ENCODE peak calls at places on chromosome 6, in nine cellular contexts. One of them, this sample, is unnamed.

GRCh38 chr6:117908246-117909107 is 1.4 kb downstream of the SLC35F1 start:
- DNase-seq in PC-3: no peak
- DNase-seq in IMR-90: no peak
- DNase-seq in GM12865: no peak
- DNase-seq in endothelial cell: peak; percentile 12
- DNase-seq in left lung: peak; percentile 73
- DNase-seq in tibial nerve: no peak
- DNase-seq in psoas muscle: no peak
- DNase-seq in cardiac fibroblast: no peak
- DNase-seq in this sample: no peak

GRCh38 chr6:124255296-124255695 is 451.6 kb downstream of the NKAIN2 start:
- DNase-seq in PC-3: no peak
- DNase-seq in IMR-90: no peak
- DNase-seq in GM12865: no peak
- DNase-seq in endothelial cell: no peak
- DNase-seq in left lung: no peak
- DNase-seq in tibial nerve: no peak
- DNase-seq in psoas muscle: no peak
- DNase-seq in cardiac fibroblast: no peak
- DNase-seq in this sample: no peak

GRCh38 chr6:36297511-36297910 is 27.7 kb downstream of the PNPLA1 start:
- DNase-seq in PC-3: no peak
- DNase-seq in IMR-90: no peak
- DNase-seq in GM12865: no peak
- DNase-seq in endothelial cell: no peak
- DNase-seq in left lung: no peak
- DNase-seq in tibial nerve: no peak
- DNase-seq in psoas muscle: no peak
- DNase-seq in cardiac fibroblast: no peak
- DNase-seq in this sample: no peak

GRCh38 chr6:43628392-43629103 is 516 bp downstream of the GTPBP2 start:
- DNase-seq in PC-3: peak; percentile 20
- DNase-seq in IMR-90: peak; percentile 34
- DNase-seq in GM12865: peak; percentile 69
- DNase-seq in endothelial cell: peak; percentile 41
- DNase-seq in left lung: no peak
- DNase-seq in tibial nerve: no peak
- DNase-seq in psoas muscle: no peak
- DNase-seq in cardiac fibroblast: peak; percentile 49
- DNase-seq in this sample: peak; percentile 74

GRCh38 chr6:290111-290932 is 2.0 kb upstream of the DUSP22 start:
- DNase-seq in PC-3: no peak
- DNase-seq in IMR-90: no peak
- DNase-seq in GM12865: peak; percentile 74
- DNase-seq in endothelial cell: no peak
- DNase-seq in left lung: no peak
- DNase-seq in tibial nerve: no peak
- DNase-seq in psoas muscle: no peak
- DNase-seq in cardiac fibroblast: no peak
- DNase-seq in this sample: no peak

GRCh38 chr6:299050-299980 is 7.0 kb downstream of the DUSP22 start:
- DNase-seq in PC-3: no peak
- DNase-seq in IMR-90: peak; percentile 40
- DNase-seq in GM12865: no peak
- DNase-seq in endothelial cell: no peak
- DNase-seq in left lung: peak; percentile 85
- DNase-seq in tibial nerve: no peak
- DNase-seq in psoas muscle: no peak
- DNase-seq in cardiac fibroblast: peak; percentile 16
- DNase-seq in this sample: no peak

GRCh38 chr6:41505084-41506049 is 40.8 kb upstream of the FOXP4 start:
- DNase-seq in PC-3: peak; percentile 27
- DNase-seq in IMR-90: peak; percentile 88
- DNase-seq in GM12865: peak; percentile 82
- DNase-seq in endothelial cell: peak; percentile 27
- DNase-seq in left lung: peak; percentile 81
- DNase-seq in tibial nerve: peak; percentile 56
- DNase-seq in psoas muscle: peak; percentile 78
- DNase-seq in cardiac fibroblast: peak; percentile 77
- DNase-seq in this sample: peak; percentile 44

GRCh38 chr6:141105481-141105880 is 1027.2 kb upstream of the GJE1 start:
- DNase-seq in PC-3: no peak
- DNase-seq in IMR-90: peak; percentile 50
- DNase-seq in GM12865: no peak
- DNase-seq in endothelial cell: no peak
- DNase-seq in left lung: no peak
- DNase-seq in tibial nerve: no peak
- DNase-seq in psoas muscle: no peak
- DNase-seq in cardiac fibroblast: peak; percentile 62
- DNase-seq in this sample: no peak

GRCh38 chr6:16570221-16570553 is 191.1 kb downstream of the ATXN1 start:
- DNase-seq in PC-3: no peak
- DNase-seq in IMR-90: no peak
- DNase-seq in GM12865: no peak
- DNase-seq in endothelial cell: no peak
- DNase-seq in left lung: no peak
- DNase-seq in tibial nerve: no peak
- DNase-seq in psoas muscle: no peak
- DNase-seq in cardiac fibroblast: no peak
- DNase-seq in this sample: no peak

GRCh38 chr6:17200395-17200794 is 80.8 kb upstream of the RBM24 start:
- DNase-seq in PC-3: no peak
- DNase-seq in IMR-90: no peak
- DNase-seq in GM12865: no peak
- DNase-seq in endothelial cell: peak; percentile 34
- DNase-seq in left lung: no peak
- DNase-seq in tibial nerve: no peak
- DNase-seq in psoas muscle: no peak
- DNase-seq in cardiac fibroblast: no peak
- DNase-seq in this sample: no peak

GRCh38 chr6:166454692-166455515 is 72.2 kb upstream of the MPC1 start:
- DNase-seq in PC-3: no peak
- DNase-seq in IMR-90: no peak
- DNase-seq in GM12865: no peak
- DNase-seq in endothelial cell: no peak
- DNase-seq in left lung: no peak
- DNase-seq in tibial nerve: no peak
- DNase-seq in psoas muscle: no peak
- DNase-seq in cardiac fibroblast: no peak
- DNase-seq in this sample: no peak

GRCh38 chr6:44119704-44120262 is 7.5 kb downstream of the MRPL14 start:
- DNase-seq in PC-3: peak; percentile 22
- DNase-seq in IMR-90: no peak
- DNase-seq in GM12865: no peak
- DNase-seq in endothelial cell: no peak
- DNase-seq in left lung: no peak
- DNase-seq in tibial nerve: no peak
- DNase-seq in psoas muscle: no peak
- DNase-seq in cardiac fibroblast: peak; percentile 44
- DNase-seq in this sample: no peak

GRCh38 chr6:143157146-143157545 is 96.5 kb downstream of the AIG1 start:
- DNase-seq in PC-3: peak; percentile 13
- DNase-seq in IMR-90: no peak
- DNase-seq in GM12865: no peak
- DNase-seq in endothelial cell: no peak
- DNase-seq in left lung: no peak
- DNase-seq in tibial nerve: no peak
- DNase-seq in psoas muscle: no peak
- DNase-seq in cardiac fibroblast: no peak
- DNase-seq in this sample: no peak

GRCh38 chr6:12851123-12851695 is 134.6 kb downstream of the PHACTR1 start:
- DNase-seq in PC-3: no peak
- DNase-seq in IMR-90: no peak
- DNase-seq in GM12865: no peak
- DNase-seq in endothelial cell: no peak
- DNase-seq in left lung: no peak
- DNase-seq in tibial nerve: no peak
- DNase-seq in psoas muscle: no peak
- DNase-seq in cardiac fibroblast: no peak
- DNase-seq in this sample: no peak

GRCh38 chr6:157063176-157063934 is 260.0 kb downstream of the TMEM242 start:
- DNase-seq in PC-3: peak; percentile 81
- DNase-seq in IMR-90: no peak
- DNase-seq in GM12865: no peak
- DNase-seq in endothelial cell: no peak
- DNase-seq in left lung: no peak
- DNase-seq in tibial nerve: no peak
- DNase-seq in psoas muscle: no peak
- DNase-seq in cardiac fibroblast: no peak
- DNase-seq in this sample: no peak

GRCh38 chr6:83893024-83893423 is 33.5 kb downstream of the CYB5R4 start:
- DNase-seq in PC-3: no peak
- DNase-seq in IMR-90: no peak
- DNase-seq in GM12865: no peak
- DNase-seq in endothelial cell: no peak
- DNase-seq in left lung: no peak
- DNase-seq in tibial nerve: no peak
- DNase-seq in psoas muscle: no peak
- DNase-seq in cardiac fibroblast: no peak
- DNase-seq in this sample: no peak

GRCh38 chr6:36985963-36986703 is at the start of gene MTCH1:
- DNase-seq in PC-3: peak; percentile 92
- DNase-seq in IMR-90: peak; percentile 86
- DNase-seq in GM12865: peak; percentile 95
- DNase-seq in endothelial cell: peak; percentile 92
- DNase-seq in left lung: peak; percentile 96
- DNase-seq in tibial nerve: peak; percentile 82
- DNase-seq in psoas muscle: peak; percentile 89
- DNase-seq in cardiac fibroblast: peak; percentile 94
- DNase-seq in this sample: peak; percentile 85

GRCh38 chr6:134910596-134910935 is 39.3 kb downstream of the ALDH8A1 start:
- DNase-seq in PC-3: no peak
- DNase-seq in IMR-90: no peak
- DNase-seq in GM12865: no peak
- DNase-seq in endothelial cell: no peak
- DNase-seq in left lung: no peak
- DNase-seq in tibial nerve: no peak
- DNase-seq in psoas muscle: no peak
- DNase-seq in cardiac fibroblast: no peak
- DNase-seq in this sample: no peak

GRCh38 chr6:24492475-24492874 is 2.3 kb upstream of the ALDH5A1 start:
- DNase-seq in PC-3: no peak
- DNase-seq in IMR-90: peak; percentile 7
- DNase-seq in GM12865: peak; percentile 62
- DNase-seq in endothelial cell: peak; percentile 34
- DNase-seq in left lung: peak; percentile 51
- DNase-seq in tibial nerve: no peak
- DNase-seq in psoas muscle: no peak
- DNase-seq in cardiac fibroblast: peak; percentile 21
- DNase-seq in this sample: peak; percentile 16
- TF ChIP-seq CTCF in PC-3: peak; percentile 39
- TF ChIP-seq CTCF in IMR-90: peak; percentile 17
- TF ChIP-seq CTCF in GM12865: peak; percentile 46
- TF ChIP-seq CTCF in endothelial cell: peak; percentile 20
- TF ChIP-seq CTCF in left lung: no peak
- TF ChIP-seq CTCF in tibial nerve: no peak
- TF ChIP-seq CTCF in psoas muscle: no peak
- TF ChIP-seq CTCF in cardiac fibroblast: peak; percentile 23
- TF ChIP-seq CTCF in this sample: no peak

GRCh38 chr6:8492536-8493125 is 57.3 kb upstream of the SLC35B3 start:
- DNase-seq in PC-3: no peak
- DNase-seq in IMR-90: no peak
- DNase-seq in GM12865: no peak
- DNase-seq in endothelial cell: no peak
- DNase-seq in left lung: no peak
- DNase-seq in tibial nerve: no peak
- DNase-seq in psoas muscle: no peak
- DNase-seq in cardiac fibroblast: no peak
- DNase-seq in this sample: no peak

GRCh38 chr6:8499540-8499939 is 64.2 kb upstream of the SLC35B3 start:
- DNase-seq in PC-3: peak; percentile 51
- DNase-seq in IMR-90: no peak
- DNase-seq in GM12865: no peak
- DNase-seq in endothelial cell: peak; percentile 15
- DNase-seq in left lung: no peak
- DNase-seq in tibial nerve: no peak
- DNase-seq in psoas muscle: no peak
- DNase-seq in cardiac fibroblast: peak; percentile 0
- DNase-seq in this sample: no peak

DNA sequence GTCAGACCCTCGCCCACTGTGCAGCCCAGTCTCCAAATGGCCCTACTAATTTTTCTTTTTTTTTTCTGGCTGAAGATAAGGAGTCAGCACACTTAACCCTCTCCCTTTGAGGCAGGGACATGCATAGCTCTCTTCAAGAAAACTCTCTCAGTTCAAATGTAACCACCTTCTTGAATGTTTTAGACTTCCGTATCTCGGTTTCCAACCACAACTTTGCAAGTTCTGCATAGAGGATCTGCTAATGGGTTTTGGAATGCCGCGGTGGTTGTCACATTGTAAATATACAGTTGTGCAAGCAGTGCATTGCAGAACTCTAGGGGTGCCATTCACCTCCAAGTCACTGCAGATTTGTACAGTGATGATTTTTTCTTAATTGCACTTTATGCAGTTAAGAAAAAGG is 59.4 kb upstream of the SLC35B3 start:
- DNase-seq in PC-3: no peak
- DNase-seq in IMR-90: no peak
- DNase-seq in GM12865: peak; percentile 29
- DNase-seq in endothelial cell: no peak
- DNase-seq in left lung: no peak
- DNase-seq in tibial nerve: no peak
- DNase-seq in psoas muscle: no peak
- DNase-seq in cardiac fibroblast: no peak
- DNase-seq in this sample: no peak
- TF ChIP-seq CTCF in PC-3: no peak
- TF ChIP-seq CTCF in IMR-90: no peak
- TF ChIP-seq CTCF in GM12865: no peak
- TF ChIP-seq CTCF in endothelial cell: no peak
- TF ChIP-seq CTCF in left lung: no peak
- TF ChIP-seq CTCF in tibial nerve: no peak
- TF ChIP-seq CTCF in psoas muscle: no peak
- TF ChIP-seq CTCF in cardiac fibroblast: no peak
- TF ChIP-seq CTCF in this sample: no peak

DNA sequence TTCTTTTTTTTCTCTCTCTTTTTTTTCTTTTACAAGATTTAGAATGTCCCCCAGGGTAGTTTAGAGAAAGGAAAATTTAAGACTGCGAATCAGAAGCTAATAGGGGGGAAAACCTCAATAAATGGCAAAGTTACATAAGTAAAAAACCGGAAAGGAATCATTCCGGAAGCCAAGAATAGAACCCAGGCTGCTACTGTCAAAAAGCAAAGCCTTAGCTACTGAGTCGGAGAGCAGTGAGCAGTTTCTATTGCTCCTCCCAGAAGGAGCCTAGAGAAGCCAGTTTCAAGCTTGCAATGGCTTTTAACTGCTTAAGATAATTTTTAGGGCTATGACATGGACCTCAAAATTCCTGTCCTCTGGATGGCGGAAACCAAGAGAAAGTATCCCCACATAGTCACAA is 31.6 kb downstream of the SAMD5 start:
- DNase-seq in PC-3: no peak
- DNase-seq in IMR-90: no peak
- DNase-seq in GM12865: no peak
- DNase-seq in endothelial cell: no peak
- DNase-seq in left lung: no peak
- DNase-seq in tibial nerve: no peak
- DNase-seq in psoas muscle: no peak
- DNase-seq in cardiac fibroblast: no peak
- DNase-seq in this sample: no peak
- TF ChIP-seq CTCF in PC-3: no peak
- TF ChIP-seq CTCF in IMR-90: no peak
- TF ChIP-seq CTCF in GM12865: no peak
- TF ChIP-seq CTCF in endothelial cell: no peak
- TF ChIP-seq CTCF in left lung: no peak
- TF ChIP-seq CTCF in tibial nerve: no peak
- TF ChIP-seq CTCF in psoas muscle: no peak
- TF ChIP-seq CTCF in cardiac fibroblast: no peak
- TF ChIP-seq CTCF in this sample: no peak

GRCh38 chr6:15444881-15445280 is 199.0 kb downstream of the JARID2 start:
- DNase-seq in PC-3: peak; percentile 51
- DNase-seq in IMR-90: no peak
- DNase-seq in GM12865: no peak
- DNase-seq in endothelial cell: no peak
- DNase-seq in left lung: no peak
- DNase-seq in tibial nerve: no peak
- DNase-seq in psoas muscle: no peak
- DNase-seq in cardiac fibroblast: no peak
- DNase-seq in this sample: no peak
- TF ChIP-seq CTCF in PC-3: peak; percentile 47
- TF ChIP-seq CTCF in IMR-90: no peak
- TF ChIP-seq CTCF in GM12865: peak; percentile 19
- TF ChIP-seq CTCF in endothelial cell: no peak
- TF ChIP-seq CTCF in left lung: no peak
- TF ChIP-seq CTCF in tibial nerve: no peak
- TF ChIP-seq CTCF in psoas muscle: no peak
- TF ChIP-seq CTCF in cardiac fibroblast: no peak
- TF ChIP-seq CTCF in this sample: no peak